ENCODE peak calls at places on chromosomes 6 and 20, in nine cellular contexts. X is IMR-90; U is GM12878; M is mammary epithelial cell; S is PC-3; E is tibial nerve; A is prostate gland; V is lung; Q is CD8-positive, alpha-beta memory T cell. Y is an unnamed sample. For H3K36me3, the result is how much of the 10 kb centered on the place peaks cover.

GRCh38 chr6:161618816-161619454 is 345.1 kb upstream of the AGPAT4 start:
- DNase-seq in U (no peak), E (peak), V (no peak), M (peak), S (peak), Q (no peak), A (no peak), X (no peak), Y (no peak)

GRCh38 chr6:104638841-104639290 is 220.9 kb downstream of the HACE1 start:
- DNase-seq in S (no peak), Q (no peak), E (peak), V (no peak), U (no peak), A (no peak), X (no peak), M (no peak), Y (no peak)

GRCh38 chr6:110214338-110214737 is 34.1 kb downstream of the CDC40 start:
- DNase-seq in E (no peak), S (no peak), X (no peak), Q (no peak), U (no peak), A (no peak), V (no peak), M (no peak), Y (no peak)

GRCh38 chr20:21352703-21353102 is 44.6 kb downstream of the NKX2-4 start:
- DNase-seq in U (no peak), S (peak), V (no peak), M (no peak), X (peak), A (no peak), E (no peak), Q (no peak), Y (no peak)

GRCh38 chr20:16004108-16004854 is 569.0 kb downstream of the KIF16B start:
- DNase-seq in X (no peak), M (no peak), S (no peak), Q (no peak), V (no peak), A (no peak), E (no peak), U (no peak), Y (no peak)

GRCh38 chr6:37663016-37663810 is 34.5 kb downstream of the MDGA1 start:
- DNase-seq in E (no peak), S (no peak), U (no peak), A (no peak), M (no peak), Q (no peak), X (peak), V (no peak), Y (no peak)

GRCh38 chr6:34529665-34530327 is 26.3 kb downstream of the SPDEF start:
- DNase-seq in U (no peak), S (peak), V (no peak), M (no peak), Q (no peak), A (peak), E (no peak), X (no peak), Y (no peak)

GRCh38 chr6:11262231-11262630 is 29.8 kb upstream of the NEDD9 start:
- DNase-seq in M (no peak), A (no peak), S (no peak), E (no peak), Q (no peak), X (no peak), U (no peak), V (no peak), Y (no peak)

GRCh38 chr20:23970049-23970448 is 18.5 kb downstream of the GGTLC1 start:
- DNase-seq in S (no peak), U (no peak), Q (no peak), V (no peak), M (no peak), A (no peak), X (no peak), E (no peak), Y (no peak)

GRCh38 chr20:17936791-17937687 is 31.6 kb downstream of the SNX5 start:
- DNase-seq in M (no peak), V (peak), A (peak), E (peak), X (peak), U (no peak), S (no peak), Q (no peak), Y (peak)

GRCh38 chr6:139112146-139112545 is 22.7 kb upstream of the HECA start:
- DNase-seq in M (peak), E (no peak), X (peak), U (no peak), S (no peak), A (no peak), Q (no peak), V (no peak), Y (no peak)

GRCh38 chr6:122289721-122290501 is 109.5 kb upstream of the HSF2 start:
- DNase-seq in X (peak), A (no peak), S (peak), U (no peak), V (no peak), E (no peak), M (no peak), Q (no peak), Y (no peak)

GRCh38 chr20:22536141-22536828 is 48.1 kb downstream of the FOXA2 start:
- DNase-seq in M (no peak), V (no peak), U (no peak), S (no peak), X (no peak), A (no peak), E (no peak), Q (no peak), Y (no peak)

GRCh38 chr20:17828598-17829144 is 128.9 kb downstream of the BANF2 start:
- DNase-seq in X (no peak), S (no peak), Q (no peak), M (no peak), A (no peak), U (no peak), V (no peak), E (no peak), Y (no peak)

GRCh38 chr20:1094706-1095220 is 23.6 kb upstream of the PSMF1 start:
- DNase-seq in U (no peak), V (no peak), E (no peak), Q (no peak), M (no peak), X (no peak), S (no peak), A (no peak), Y (no peak)

GRCh38 chr6:166830185-166830890 is 126.0 kb downstream of the RNASET2 start:
- DNase-seq in Q (no peak), M (no peak), U (peak), E (no peak), V (no peak), X (no peak), S (no peak), A (no peak), Y (no peak)

DNA sequence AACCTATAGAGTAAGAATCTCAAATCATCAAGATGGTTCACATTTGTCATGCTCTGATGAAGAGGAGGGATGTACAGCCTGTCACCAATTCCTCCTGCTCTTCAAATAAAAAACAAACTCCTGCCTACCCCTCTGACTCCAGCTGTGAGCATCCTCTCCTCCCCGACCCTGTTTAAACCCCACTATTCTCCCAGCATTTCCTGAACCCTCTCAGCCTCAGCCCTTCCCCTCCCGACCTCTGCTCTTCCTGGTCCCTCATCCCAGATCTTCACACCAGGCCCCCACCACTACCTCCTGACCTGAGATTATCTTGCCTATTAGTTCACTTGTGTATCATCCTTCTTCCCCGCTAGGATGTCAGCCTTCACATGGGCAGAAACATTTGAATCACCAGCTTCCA is 75.8 kb downstream of the ZMYND8 start:
- DNase-seq in V (no peak), S (no peak), E (no peak), Q (no peak), A (no peak), X (no peak), M (no peak), U (no peak), Y (no peak)
- H3K36me3 ChIP-seq in V (under half), S (under half), E (under half), Q (half or more), A (under half), X (under half), M (under half), U (under half), Y (half or more)

GRCh38 chr6:16514249-16514648 is 247.0 kb downstream of the ATXN1 start:
- DNase-seq in X (peak), M (peak), U (no peak), A (no peak), V (no peak), S (peak), Q (peak), E (peak), Y (no peak)
- H3K36me3 ChIP-seq in X (under half), M (under half), U (under half), A (under half), V (under half), S (under half), Q (under half), E (under half), Y (under half)

DNA sequence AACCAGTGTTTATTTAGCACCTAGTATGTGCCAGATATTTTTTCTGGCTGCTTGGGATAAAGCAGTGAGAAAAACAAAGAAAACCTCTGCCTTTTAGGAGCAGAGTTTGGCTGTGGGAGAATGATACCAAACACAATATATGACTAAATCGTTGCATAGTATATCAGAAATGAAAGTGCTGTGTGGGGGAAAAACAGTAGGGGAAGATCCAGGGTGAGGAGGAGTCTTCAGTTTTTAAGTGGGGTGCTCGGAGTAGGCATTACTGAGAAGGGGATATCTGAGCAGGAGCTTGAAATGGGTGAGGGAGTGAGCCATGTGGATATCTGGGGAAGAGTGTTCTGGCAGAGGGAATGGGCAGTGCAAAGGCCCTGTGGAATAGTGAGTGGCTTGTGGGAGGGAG is 23.0 kb downstream of the TAF8 start:
- DNase-seq in S (no peak), U (no peak), Q (no peak), A (no peak), V (no peak), E (no peak), X (no peak), M (no peak), Y (no peak)
- H3K36me3 ChIP-seq in S (under half), U (under half), Q (under half), A (under half), V (under half), E (under half), X (under half), M (under half), Y (half or more)

GRCh38 chr20:64076061-64076997 is 3.0 kb downstream of the RGS19 start:
- DNase-seq in E (no peak), X (no peak), V (no peak), S (no peak), U (no peak), M (no peak), Q (no peak), A (no peak), Y (no peak)

GRCh38 chr20:64077094-64077493 is 2.2 kb downstream of the RGS19 start:
- DNase-seq in V (no peak), E (no peak), S (no peak), X (no peak), U (no peak), A (no peak), M (no peak), Q (peak), Y (no peak)

GRCh38 chr20:64077876-64078551 is 1.3 kb downstream of the RGS19 start:
- DNase-seq in X (no peak), A (no peak), M (no peak), V (no peak), Q (peak), U (no peak), E (no peak), S (no peak), Y (no peak)

GRCh38 chr20:64078934-64079272 is 415 bp downstream of the RGS19 start:
- DNase-seq in X (no peak), U (no peak), Q (no peak), M (no peak), V (no peak), A (no peak), S (no peak), E (no peak), Y (no peak)

GRCh38 chr20:64077541-64077875 is 1.8 kb downstream of the RGS19 start:
- DNase-seq in V (no peak), X (no peak), Q (no peak), S (no peak), E (no peak), U (no peak), A (no peak), M (no peak), Y (no peak)
- H3K36me3 ChIP-seq in V (under half), X (under half), Q (under half), S (under half), E (under half), U (under half), A (under half), M (under half), Y (under half)

Y was measured in right atrium auricular region.